ENCODE peak calls at places on chromosomes 12 and 14, in seven cellular contexts. P, J, S, H, L, V and K are unnamed samples.

GRCh38 chr14:61186793-61187641 is 94.1 kb downstream of the TMEM30B start:
- DNase-seq in P (no peak), J (no peak), S (no peak), H (no peak), L (no peak), V (no peak), K (no peak)

GRCh38 chr14:23053426-23053825 is 3.9 kb downstream of the CDH24 start:
- DNase-seq in P (no peak), J (no peak), S (no peak), H (no peak), L (no peak), V (no peak), K (no peak)

GRCh38 chr14:38257500-38257899 is 1.6 kb upstream of the CLEC14A start:
- DNase-seq in P (no peak), J (no peak), S (no peak), H (no peak), L (no peak), V (peak), K (no peak)

GRCh38 chr12:50234347-50234746 is 49.0 kb downstream of the LIMA1 start:
- DNase-seq in P (peak), J (no peak), S (no peak), H (no peak), L (no peak), V (no peak), K (no peak)

GRCh38 chr12:728781-729180 is 23.6 kb upstream of the WNK1 start:
- DNase-seq in P (no peak), J (no peak), S (no peak), H (no peak), L (no peak), V (no peak), K (no peak)

GRCh38 chr12:120220838-120221575 is 20.1 kb upstream of the RPLP0 start:
- DNase-seq in P (no peak), J (no peak), S (no peak), H (no peak), L (no peak), V (no peak), K (no peak)

GRCh38 chr12:3187846-3188755 is 110.9 kb downstream of the TSPAN9 start:
- DNase-seq in P (no peak), J (no peak), S (no peak), H (no peak), L (no peak), V (no peak), K (no peak)

GRCh38 chr12:19186722-19187661 is 57.5 kb downstream of the PLEKHA5 start:
- DNase-seq in P (no peak), J (no peak), S (no peak), H (no peak), L (no peak), V (peak), K (no peak)

GRCh38 chr14:56482306-56482705 is 97.3 kb upstream of the TMEM260 start:
- DNase-seq in P (peak), J (no peak), S (no peak), H (no peak), L (no peak), V (peak), K (no peak)

GRCh38 chr12:68121143-68121542 is 38.4 kb downstream of the IFNG start:
- DNase-seq in P (no peak), J (no peak), S (no peak), H (no peak), L (no peak), V (no peak), K (no peak)

GRCh38 chr12:66297080-66297479 is 5.2 kb upstream of the HELB start:
- DNase-seq in P (no peak), J (no peak), S (no peak), H (no peak), L (no peak), V (no peak), K (no peak)

GRCh38 chr14:96130854-96131253 is 73.8 kb upstream of the BDKRB2 start:
- DNase-seq in P (no peak), J (no peak), S (no peak), H (no peak), L (no peak), V (peak), K (no peak)

GRCh38 chr12:25829192-25829591 is 129.3 kb upstream of the RASSF8 start:
- DNase-seq in P (no peak), J (no peak), S (no peak), H (no peak), L (no peak), V (peak), K (no peak)

GRCh38 chr12:19369691-19370148 is 69.6 kb upstream of the AEBP2 start:
- DNase-seq in P (no peak), J (no peak), S (no peak), H (no peak), L (no peak), V (peak), K (no peak)

DNA sequence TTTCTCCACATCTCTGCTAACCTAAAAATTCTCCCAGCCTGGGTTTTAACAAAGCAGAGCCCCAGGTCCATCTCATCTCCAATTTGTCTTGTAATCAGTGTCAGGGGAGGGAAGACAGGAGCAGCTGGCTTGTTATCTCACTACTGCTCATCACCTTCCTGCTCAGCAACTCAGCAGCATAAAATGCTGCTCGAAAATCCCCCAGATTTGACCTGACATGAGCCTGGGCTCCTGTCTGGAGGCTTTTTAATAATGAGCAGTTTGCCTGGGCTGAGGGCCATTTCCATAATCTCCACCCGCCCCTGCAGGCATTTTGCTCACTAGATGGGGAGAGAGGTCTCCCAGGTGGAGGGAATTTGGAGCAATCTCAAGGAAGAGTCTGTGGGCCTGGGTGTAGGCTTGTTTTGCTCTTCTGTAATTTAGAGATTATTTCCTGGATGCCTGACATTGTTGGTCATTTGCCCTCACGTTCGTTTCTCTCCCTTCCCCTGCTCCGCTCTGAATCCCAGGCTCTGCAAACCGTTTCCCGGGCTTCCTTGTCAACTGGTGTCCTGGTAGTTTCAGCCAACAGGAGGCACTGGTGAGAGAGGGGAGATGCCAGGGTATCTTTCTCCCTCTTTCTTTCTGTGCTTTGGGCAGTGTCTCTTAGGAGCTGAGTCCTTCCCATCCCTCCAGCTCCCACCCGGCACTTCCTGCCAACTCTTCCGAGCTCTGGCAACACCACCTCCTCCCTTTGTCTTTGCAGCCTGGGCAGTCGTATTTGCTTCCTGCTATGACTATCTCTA is 299.2 kb downstream of the GLT1D1 start:
- DNase-seq in P (peak), J (no peak), S (no peak), H (no peak), L (no peak), V (no peak), K (no peak)
- TF ChIP-seq CTCF in P (peak), J (no peak), S (no peak), H (no peak), L (no peak), V (no peak), K (no peak)

GRCh38 chr12:34625116-34625515 is 602.8 kb downstream of the ALG10 start:
- DNase-seq in P (no peak), J (no peak), S (no peak), H (no peak), L (no peak), V (no peak), K (no peak)
- TF ChIP-seq CTCF in P (peak), J (no peak), S (no peak), H (no peak), L (no peak), V (no peak), K (no peak)

DNA sequence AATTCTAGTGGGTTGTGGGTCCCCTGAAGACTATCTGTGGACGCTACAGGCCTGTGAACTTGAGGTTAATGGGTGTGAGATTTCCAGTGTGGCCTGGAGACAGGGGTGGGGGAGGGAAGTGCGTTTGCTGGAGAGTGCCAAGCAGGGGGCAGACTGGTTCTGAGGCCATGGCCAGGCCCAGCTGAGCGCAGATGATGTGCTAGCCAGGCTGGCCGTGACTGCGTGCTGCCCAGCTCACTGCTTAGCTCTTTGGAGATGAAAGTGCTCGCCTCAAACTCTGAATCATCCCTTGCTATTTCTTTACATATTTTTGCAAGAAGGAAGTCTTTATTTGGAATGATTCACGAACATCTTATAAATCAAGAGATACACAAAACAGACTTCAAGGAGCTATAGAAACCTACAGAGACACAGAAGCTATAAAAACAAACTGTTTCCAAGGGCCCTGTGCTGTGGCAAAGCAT is 75.3 kb upstream of the PLEKHG3 start:
- DNase-seq in P (no peak), J (peak), S (no peak), H (no peak), L (no peak), V (peak), K (no peak)
- TF ChIP-seq CTCF in P (no peak), J (no peak), S (no peak), H (no peak), L (no peak), V (peak), K (no peak)

GRCh38 chr12:60980558-60980957 is 1279.6 kb upstream of the USP15 start:
- DNase-seq in P (no peak), J (no peak), S (no peak), H (no peak), L (no peak), V (no peak), K (no peak)

GRCh38 chr12:60981473-60981872 is 1278.7 kb upstream of the USP15 start:
- DNase-seq in P (no peak), J (no peak), S (no peak), H (no peak), L (no peak), V (no peak), K (no peak)

GRCh38 chr12:60977966-60978365 is 1282.2 kb upstream of the USP15 start:
- DNase-seq in P (peak), J (no peak), S (no peak), H (no peak), L (no peak), V (no peak), K (no peak)
- TF ChIP-seq CTCF in P (peak), J (no peak), S (no peak), H (no peak), L (no peak), V (no peak), K (no peak)

DNA sequence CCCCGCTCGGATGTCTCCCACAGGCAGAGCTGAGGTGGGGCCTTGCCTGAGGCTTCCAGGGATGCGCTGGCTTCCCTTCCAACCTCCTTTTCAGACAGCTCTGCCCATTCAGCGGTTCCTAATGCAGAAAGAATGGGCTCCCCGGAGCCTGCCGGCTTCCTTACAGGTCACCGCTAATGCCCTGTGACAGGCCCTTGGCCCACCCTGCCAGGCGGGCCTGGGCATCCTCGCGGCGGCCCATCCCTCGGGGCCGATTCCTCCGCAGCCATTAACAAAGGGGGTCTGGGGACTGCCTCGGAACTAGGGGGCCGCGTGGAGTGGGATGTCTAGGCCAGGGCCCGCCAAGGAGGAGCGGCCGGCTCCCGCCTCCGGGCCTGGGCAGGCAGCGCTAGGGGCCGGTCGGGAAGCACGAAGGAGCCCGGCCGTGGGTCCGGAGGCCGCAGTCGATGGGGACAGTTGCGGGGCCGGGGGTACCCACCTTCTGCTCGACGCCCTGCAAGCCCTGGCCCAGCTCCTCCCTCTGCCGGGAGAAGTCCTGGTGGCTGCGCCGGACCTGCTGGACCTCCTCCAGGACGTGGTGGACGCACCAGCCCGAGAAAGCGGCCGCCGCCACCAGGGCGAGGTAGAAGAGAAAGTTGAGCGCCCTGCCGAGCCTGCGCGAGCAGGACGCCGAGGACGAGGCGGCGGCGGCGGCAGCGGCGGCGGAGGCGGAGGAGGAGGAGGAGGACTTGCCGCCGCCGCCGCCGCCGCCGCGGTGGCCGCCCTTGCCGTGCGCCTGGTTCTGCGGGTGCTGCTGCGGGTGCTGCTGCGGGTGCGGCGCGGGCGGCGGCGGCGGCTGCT is 709 bp downstream of the CKAP4 start:
- DNase-seq in P (no peak), J (peak), S (no peak), H (peak), L (peak), V (peak), K (peak)
- TF ChIP-seq CTCF in P (no peak), J (no peak), S (no peak), H (no peak), L (no peak), V (no peak), K (no peak)

DNA sequence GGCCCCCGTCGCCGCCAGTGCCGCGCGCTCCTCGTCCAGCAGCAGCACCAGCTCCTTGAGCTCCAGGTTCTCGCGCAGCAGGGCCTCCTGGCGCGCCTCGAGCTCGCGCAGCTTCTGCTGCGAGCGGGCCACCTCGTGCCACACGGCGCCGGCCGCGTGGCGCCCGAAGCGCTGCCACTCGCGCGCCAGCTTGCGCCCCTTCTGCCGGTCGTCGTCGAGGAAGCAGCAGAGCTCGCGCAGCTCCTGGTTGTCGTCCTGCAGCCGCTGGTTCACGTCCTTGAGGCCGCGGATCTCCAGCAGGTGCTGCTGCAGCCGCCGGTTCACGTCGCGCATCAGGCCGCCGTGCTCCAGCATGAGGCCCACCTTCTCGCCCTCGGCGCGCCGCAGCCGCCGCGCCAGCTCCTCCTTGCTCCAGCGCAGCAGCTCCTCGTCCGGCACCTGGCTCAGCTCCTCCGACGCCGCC is 505 bp downstream of the CCDC85C start:
- DNase-seq in P (peak), J (no peak), S (no peak), H (no peak), L (peak), V (peak), K (peak)
- TF ChIP-seq CTCF in P (no peak), J (no peak), S (no peak), H (no peak), L (no peak), V (no peak), K (no peak)

GRCh38 chr12:131979606-131980005 is 29.9 kb downstream of the EP400 start:
- DNase-seq in P (no peak), J (no peak), S (no peak), H (no peak), L (no peak), V (no peak), K (no peak)

GRCh38 chr12:131983026-131983425 is 33.3 kb downstream of the EP400 start:
- DNase-seq in P (no peak), J (no peak), S (no peak), H (no peak), L (no peak), V (no peak), K (no peak)

GRCh38 chr12:131982041-131982440 is 32.3 kb downstream of the EP400 start:
- DNase-seq in P (no peak), J (no peak), S (no peak), H (no peak), L (no peak), V (no peak), K (no peak)

GRCh38 chr12:131981388-131981787 is 31.6 kb downstream of the EP400 start:
- DNase-seq in P (no peak), J (no peak), S (no peak), H (no peak), L (no peak), V (no peak), K (no peak)

GRCh38 chr12:131980263-131980662 is 30.5 kb downstream of the EP400 start:
- DNase-seq in P (no peak), J (no peak), S (no peak), H (no peak), L (no peak), V (peak), K (no peak)
- TF ChIP-seq CTCF in P (no peak), J (no peak), S (no peak), H (no peak), L (no peak), V (peak), K (no peak)

GRCh38 chr14:85464135-85464534 is 65.8 kb upstream of the FLRT2 start:
- DNase-seq in P (no peak), J (no peak), S (no peak), H (no peak), L (no peak), V (no peak), K (no peak)
- TF ChIP-seq CTCF in P (no peak), J (no peak), S (no peak), H (no peak), L (no peak), V (no peak), K (no peak)

DNA sequence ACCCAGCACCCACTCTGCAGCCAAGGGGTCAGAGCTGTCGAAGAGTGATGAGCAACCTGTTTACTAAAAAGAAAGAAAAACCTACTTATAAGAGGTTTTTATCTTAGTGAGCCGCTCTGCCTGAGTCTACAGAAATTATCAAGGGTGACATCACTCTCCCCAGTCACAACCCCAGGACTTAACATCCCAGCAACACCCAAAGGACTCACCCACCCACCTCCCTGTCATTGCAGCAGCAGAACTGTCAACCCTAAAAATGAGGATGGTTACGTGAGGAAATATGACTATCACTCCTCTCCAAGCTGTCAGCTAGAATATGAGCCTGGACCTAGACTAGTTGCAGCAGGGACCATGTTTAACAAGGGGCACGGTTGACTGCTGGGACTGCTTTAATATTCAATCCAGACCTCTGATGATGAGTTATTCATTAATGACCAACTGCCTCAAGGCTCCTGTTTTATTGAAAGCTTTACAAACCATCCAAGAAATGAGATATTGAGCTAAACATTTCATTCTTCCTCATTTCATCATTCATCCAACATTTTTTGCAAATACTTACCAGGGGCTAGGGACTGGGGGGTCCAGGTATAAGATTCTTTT is 53.9 kb upstream of the FICD start:
- DNase-seq in P (no peak), J (no peak), S (no peak), H (no peak), L (no peak), V (no peak), K (no peak)
- TF ChIP-seq CTCF in P (no peak), J (no peak), S (no peak), H (no peak), L (no peak), V (no peak), K (no peak)

GRCh38 chr14:80587096-80587724 is 354.3 kb downstream of the CEP128 start:
- DNase-seq in P (no peak), J (no peak), S (peak), H (no peak), L (no peak), V (peak), K (no peak)
- TF ChIP-seq CTCF in P (peak), J (no peak), S (peak), H (peak), L (no peak), V (peak), K (no peak)